ENCODE peak calls at places on chromosome 6, in four cellular contexts. L is tibial nerve, B is MM.1S, Q is esophagus squamous epithelium. J is an unnamed sample.
A peak's percentile ranks its signal among the peaks of the same experiment; 100 is the strongest.

GRCh38 chr6:3324262-3324942 is 65.7 kb downstream of the PSMG4 start:
- DNase-seq in B (no peak), Q (no peak), L (no peak), J (peak; percentile 35)

GRCh38 chr6:78701407-78701806 is 165.9 kb upstream of the IRAK1BP1 start:
- DNase-seq in L (no peak), B (no peak), Q (no peak), J (peak; percentile 86)

GRCh38 chr6:84618046-84618752 is 146.2 kb downstream of the TBX18 start:
- DNase-seq in Q (no peak), B (no peak), L (no peak), J (peak; percentile 76)

GRCh38 chr6:147651249-147652063 is 143.0 kb downstream of the SAMD5 start:
- DNase-seq in B (no peak), Q (no peak), L (no peak), J (no peak)

GRCh38 chr6:112909781-112910180 is 562.7 kb downstream of the RFPL4B start:
- DNase-seq in B (no peak), L (no peak), Q (no peak), J (peak; percentile 76)

GRCh38 chr6:25250878-25251277 is 28.3 kb upstream of the CARMIL1 start:
- DNase-seq in L (no peak), Q (no peak), B (peak; percentile 69), J (peak; percentile 96)

GRCh38 chr6:117907600-117908245 is 659 bp downstream of the SLC35F1 start:
- DNase-seq in B (peak; percentile 20), Q (no peak), L (no peak), J (no peak)

GRCh38 chr6:41713161-41713649 is 22.2 kb downstream of the TFEB start:
- DNase-seq in Q (no peak), L (no peak), B (no peak), J (no peak)

GRCh38 chr6:90676516-90676915 is 89.6 kb upstream of the MAP3K7 start:
- DNase-seq in B (no peak), L (no peak), Q (no peak), J (no peak)

GRCh38 chr6:89500486-89501020 is 67.6 kb downstream of the ANKRD6 start:
- DNase-seq in Q (no peak), B (no peak), L (no peak), J (no peak)

GRCh38 chr6:105986998-105987397 is 99.1 kb upstream of the PRDM1 start:
- DNase-seq in B (no peak), L (no peak), Q (no peak), J (no peak)

GRCh38 chr6:41439524-41440418 is 104.4 kb downstream of the NCR2 start:
- DNase-seq in B (no peak), L (no peak), Q (no peak), J (no peak)

GRCh38 chr6:150720774-150721233 is 121.1 kb downstream of the PLEKHG1 start:
- DNase-seq in B (peak; percentile 65), L (no peak), Q (no peak), J (peak; percentile 98)
- TF ChIP-seq CTCF in B (no peak), L (no peak), Q (no peak), J (peak; percentile 55)

DNA sequence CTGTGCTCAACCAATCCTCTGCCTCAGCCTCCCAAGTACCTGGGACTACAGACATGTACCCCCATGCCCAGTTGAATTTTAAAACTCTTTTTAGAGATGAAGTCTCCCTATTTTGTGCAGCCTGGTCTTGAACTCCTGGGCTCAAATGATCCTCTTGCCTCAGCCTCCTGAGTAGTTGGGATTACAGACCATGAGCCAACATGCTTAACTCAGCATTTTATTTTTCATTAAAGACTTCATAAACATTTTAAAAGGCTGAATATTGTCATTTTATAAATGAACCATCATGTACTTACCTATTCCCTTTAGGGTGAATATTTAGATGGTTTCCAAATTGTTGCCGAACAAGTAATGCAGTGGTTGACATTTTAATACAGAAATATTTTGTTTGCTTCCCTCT is 16.5 kb upstream of the IFNGR1 start:
- DNase-seq in B (no peak), Q (no peak), L (no peak), J (no peak)
- H3K4me1 ChIP-seq in B (peaks cover 22% of the 10 kb centered on the region), Q (peaks cover 4% of the 10 kb centered on the region), L (no peaks in the 10 kb centered on the region), J (peaks cover 43% of the 10 kb centered on the region)

DNA sequence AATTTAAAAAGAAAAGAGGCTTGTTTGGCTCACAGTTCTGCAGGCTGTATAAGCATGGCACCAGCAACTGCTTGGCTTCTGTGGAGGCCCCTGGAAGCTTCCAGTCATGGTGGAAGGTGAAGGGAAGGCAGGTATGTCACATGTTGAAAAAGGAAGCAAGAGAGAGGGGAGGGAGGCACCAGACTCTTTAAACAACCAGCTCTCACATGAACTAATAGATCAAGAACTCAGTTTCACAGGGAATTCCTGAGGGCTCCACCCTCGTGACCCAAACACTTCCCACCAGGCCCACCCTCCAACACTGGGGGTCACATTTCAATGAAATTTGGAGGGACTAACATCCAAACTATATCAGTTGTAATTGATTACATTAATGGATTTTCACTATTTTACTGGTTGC is 127.9 kb upstream of the MLIP start:
- DNase-seq in Q (no peak), B (no peak), L (no peak), J (no peak)
- H3K27ac ChIP-seq in Q (no peak overlapping the region), B (no peak overlapping the region), L (no peak overlapping the region), J (peak overlapping the region; percentile 87)

DNA sequence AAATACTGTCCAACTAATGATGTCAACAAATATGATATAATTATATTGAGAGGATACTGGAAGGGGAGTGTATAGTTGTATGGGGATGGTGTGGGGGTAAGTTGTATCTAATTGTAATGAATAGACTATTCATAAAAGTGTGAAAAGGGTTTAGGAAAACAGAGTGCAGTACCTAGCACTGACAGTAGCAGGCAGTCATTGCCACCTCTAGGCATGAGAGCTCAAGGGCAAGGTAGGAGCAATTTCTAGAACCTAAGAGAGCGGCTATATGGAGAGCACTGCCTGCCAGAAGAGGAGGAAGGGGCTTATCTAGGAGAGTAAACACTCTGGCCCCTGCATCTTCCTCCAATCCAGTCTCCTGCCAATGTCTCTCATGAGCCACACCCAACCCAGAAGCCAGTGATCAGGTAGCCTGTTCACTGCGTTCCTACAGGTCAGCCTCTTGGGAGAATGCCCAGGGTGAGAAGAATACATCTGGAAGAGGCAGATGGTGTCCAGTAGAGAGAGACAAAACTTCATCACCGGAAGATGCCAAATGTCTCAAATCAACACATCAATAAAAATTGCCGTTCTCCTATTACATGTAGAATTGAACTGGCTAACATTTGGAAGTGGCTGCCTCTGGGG is 200.0 kb downstream of the LY86 start:
- DNase-seq in Q (no peak), L (no peak), B (peak; percentile 24), J (no peak)
- TF ChIP-seq CTCF in Q (peak; percentile 24), L (peak; percentile 20), B (peak; percentile 67), J (peak; percentile 65)

GRCh38 chr6:130944486-130944885 is 117.3 kb downstream of the SMLR1 start:
- DNase-seq in L (no peak), B (no peak), Q (no peak), J (no peak)
- H3K4me1 ChIP-seq in L (no peaks in the 10 kb centered on the region), B (no peaks in the 10 kb centered on the region), Q (no peaks in the 10 kb centered on the region), J (no peaks in the 10 kb centered on the region)

GRCh38 chr6:156852858-156853216 is 75.7 kb downstream of the ARID1B start:
- DNase-seq in Q (no peak), L (no peak), B (no peak), J (no peak)
- H3K27ac ChIP-seq in Q (no peak overlapping the region), L (no peak overlapping the region), B (peak overlapping the region; percentile 86), J (no peak overlapping the region)

DNA sequence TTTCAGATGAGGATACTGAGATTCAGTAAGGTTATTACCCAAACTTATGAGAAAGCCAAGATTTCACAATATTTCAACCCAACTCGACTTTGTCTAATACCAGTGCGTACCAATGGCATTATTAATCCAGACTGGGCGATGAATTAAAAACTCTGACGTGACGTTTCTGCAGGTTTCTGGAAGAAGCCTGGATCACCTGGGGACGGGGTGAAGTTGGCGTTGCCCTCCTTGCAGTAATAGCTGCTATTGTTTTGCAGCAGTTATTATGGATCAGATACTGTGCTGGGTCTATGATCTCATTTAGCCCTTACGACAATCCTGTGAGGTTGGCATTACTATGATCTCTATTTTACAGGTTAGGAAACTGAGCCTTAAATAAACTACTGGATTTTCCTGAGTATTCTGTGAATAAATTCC is 569 bp upstream of the CDC5L start:
- DNase-seq in B (no peak), L (no peak), Q (no peak), J (peak; percentile 32)
- TF ChIP-seq CTCF in B (no peak), L (no peak), Q (no peak), J (no peak)

DNA sequence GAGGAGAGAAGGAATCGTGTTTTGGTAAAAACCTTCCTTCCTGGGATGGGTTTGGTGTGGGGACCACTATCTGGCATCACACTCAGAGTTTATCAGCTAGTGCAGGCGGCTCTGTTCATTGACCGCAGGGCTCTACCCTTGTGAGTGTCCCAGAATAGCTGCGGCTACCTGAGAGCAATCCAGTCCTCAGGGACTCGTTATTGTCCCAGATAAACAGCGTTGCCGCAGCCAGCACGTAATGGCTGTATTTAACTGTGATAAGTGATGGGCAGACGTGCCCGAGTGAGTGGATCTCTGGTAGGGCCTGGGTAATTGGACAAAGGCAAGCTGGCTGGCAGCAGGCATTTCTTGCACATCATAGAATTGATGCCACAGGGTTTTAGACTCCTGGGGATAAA is 163.3 kb downstream of the SOBP start:
- DNase-seq in Q (no peak), B (no peak), L (no peak), J (no peak)
- H3K4me1 ChIP-seq in Q (no peaks in the 10 kb centered on the region), B (peaks cover 27% of the 10 kb centered on the region), L (no peaks in the 10 kb centered on the region), J (no peaks in the 10 kb centered on the region)